ENCODE peak calls at places on chromosomes 6 and 20, in nine cellular contexts. One of them, this sample, is unnamed.
A peak's percentile ranks its signal among the peaks of the same experiment; 100 is the strongest.

GRCh38 chr6:77403424-77403823 is 59.9 kb downstream of the HTR1B start:
- DNase-seq in astrocyte of the spinal cord: no peak
- DNase-seq in effector CD4-positive, alpha-beta T cell: no peak
- DNase-seq in stimulated activated CD4-positive, alpha-beta T cell treated with anti-CD3 and anti-CD28 coated beads, TNF-alpha, amount 100 ng/mL, for 1 hour: no peak
- DNase-seq in H7: no peak
- DNase-seq in lower lobe of right lung: no peak
- DNase-seq in putamen: no peak
- DNase-seq in EL: peak; percentile 71
- DNase-seq in brain microvascular endothelial cell: peak; percentile 65
- DNase-seq in this sample: no peak

GRCh38 chr6:129679758-129680157 is 30.2 kb downstream of the ARHGAP18 start:
- DNase-seq in astrocyte of the spinal cord: no peak
- DNase-seq in effector CD4-positive, alpha-beta T cell: no peak
- DNase-seq in stimulated activated CD4-positive, alpha-beta T cell treated with anti-CD3 and anti-CD28 coated beads, TNF-alpha, amount 100 ng/mL, for 1 hour: no peak
- DNase-seq in H7: no peak
- DNase-seq in lower lobe of right lung: no peak
- DNase-seq in putamen: no peak
- DNase-seq in EL: peak; percentile 59
- DNase-seq in brain microvascular endothelial cell: no peak
- DNase-seq in this sample: no peak

GRCh38 chr6:112279044-112279916 is 24.9 kb upstream of the LAMA4 start:
- DNase-seq in astrocyte of the spinal cord: no peak
- DNase-seq in effector CD4-positive, alpha-beta T cell: no peak
- DNase-seq in stimulated activated CD4-positive, alpha-beta T cell treated with anti-CD3 and anti-CD28 coated beads, TNF-alpha, amount 100 ng/mL, for 1 hour: no peak
- DNase-seq in H7: no peak
- DNase-seq in lower lobe of right lung: no peak
- DNase-seq in putamen: no peak
- DNase-seq in EL: no peak
- DNase-seq in brain microvascular endothelial cell: no peak
- DNase-seq in this sample: no peak

GRCh38 chr20:52012093-52012492 is 179.5 kb downstream of the ZFP64 start:
- DNase-seq in astrocyte of the spinal cord: no peak
- DNase-seq in effector CD4-positive, alpha-beta T cell: no peak
- DNase-seq in stimulated activated CD4-positive, alpha-beta T cell treated with anti-CD3 and anti-CD28 coated beads, TNF-alpha, amount 100 ng/mL, for 1 hour: no peak
- DNase-seq in H7: no peak
- DNase-seq in lower lobe of right lung: no peak
- DNase-seq in putamen: no peak
- DNase-seq in EL: no peak
- DNase-seq in brain microvascular endothelial cell: no peak
- DNase-seq in this sample: no peak

GRCh38 chr20:33522256-33522820 is 32.4 kb downstream of the CBFA2T2 start:
- DNase-seq in astrocyte of the spinal cord: no peak
- DNase-seq in effector CD4-positive, alpha-beta T cell: no peak
- DNase-seq in stimulated activated CD4-positive, alpha-beta T cell treated with anti-CD3 and anti-CD28 coated beads, TNF-alpha, amount 100 ng/mL, for 1 hour: no peak
- DNase-seq in H7: no peak
- DNase-seq in lower lobe of right lung: no peak
- DNase-seq in putamen: no peak
- DNase-seq in EL: no peak
- DNase-seq in brain microvascular endothelial cell: no peak
- DNase-seq in this sample: no peak

GRCh38 chr20:62030834-62031434 is 34.7 kb downstream of the TAF4 start:
- DNase-seq in astrocyte of the spinal cord: no peak
- DNase-seq in effector CD4-positive, alpha-beta T cell: no peak
- DNase-seq in stimulated activated CD4-positive, alpha-beta T cell treated with anti-CD3 and anti-CD28 coated beads, TNF-alpha, amount 100 ng/mL, for 1 hour: no peak
- DNase-seq in H7: no peak
- DNase-seq in lower lobe of right lung: no peak
- DNase-seq in putamen: no peak
- DNase-seq in EL: no peak
- DNase-seq in brain microvascular endothelial cell: no peak
- DNase-seq in this sample: no peak

GRCh38 chr6:66664112-66664511 is 957.1 kb upstream of the EYS start:
- DNase-seq in astrocyte of the spinal cord: no peak
- DNase-seq in effector CD4-positive, alpha-beta T cell: no peak
- DNase-seq in stimulated activated CD4-positive, alpha-beta T cell treated with anti-CD3 and anti-CD28 coated beads, TNF-alpha, amount 100 ng/mL, for 1 hour: no peak
- DNase-seq in H7: no peak
- DNase-seq in lower lobe of right lung: no peak
- DNase-seq in putamen: no peak
- DNase-seq in EL: no peak
- DNase-seq in brain microvascular endothelial cell: no peak
- DNase-seq in this sample: no peak

GRCh38 chr6:91081452-91082067 is 494.7 kb upstream of the MAP3K7 start:
- DNase-seq in astrocyte of the spinal cord: peak; percentile 79
- DNase-seq in effector CD4-positive, alpha-beta T cell: no peak
- DNase-seq in stimulated activated CD4-positive, alpha-beta T cell treated with anti-CD3 and anti-CD28 coated beads, TNF-alpha, amount 100 ng/mL, for 1 hour: no peak
- DNase-seq in H7: peak; percentile 15
- DNase-seq in lower lobe of right lung: no peak
- DNase-seq in putamen: peak; percentile 31
- DNase-seq in EL: peak; percentile 12
- DNase-seq in brain microvascular endothelial cell: peak; percentile 53
- DNase-seq in this sample: no peak

GRCh38 chr20:50913976-50914375 is 17.3 kb downstream of the ADNP start:
- DNase-seq in astrocyte of the spinal cord: peak; percentile 65
- DNase-seq in effector CD4-positive, alpha-beta T cell: no peak
- DNase-seq in stimulated activated CD4-positive, alpha-beta T cell treated with anti-CD3 and anti-CD28 coated beads, TNF-alpha, amount 100 ng/mL, for 1 hour: no peak
- DNase-seq in H7: no peak
- DNase-seq in lower lobe of right lung: no peak
- DNase-seq in putamen: no peak
- DNase-seq in EL: peak; percentile 84
- DNase-seq in brain microvascular endothelial cell: peak; percentile 78
- DNase-seq in this sample: no peak

GRCh38 chr6:45184040-45184439 is 144.1 kb upstream of the RUNX2 start:
- DNase-seq in astrocyte of the spinal cord: no peak
- DNase-seq in effector CD4-positive, alpha-beta T cell: no peak
- DNase-seq in stimulated activated CD4-positive, alpha-beta T cell treated with anti-CD3 and anti-CD28 coated beads, TNF-alpha, amount 100 ng/mL, for 1 hour: no peak
- DNase-seq in H7: no peak
- DNase-seq in lower lobe of right lung: no peak
- DNase-seq in putamen: no peak
- DNase-seq in EL: no peak
- DNase-seq in brain microvascular endothelial cell: no peak
- DNase-seq in this sample: no peak

GRCh38 chr6:161370882-161371281 is 97.0 kb upstream of the AGPAT4 start:
- DNase-seq in astrocyte of the spinal cord: peak; percentile 78
- DNase-seq in effector CD4-positive, alpha-beta T cell: peak; percentile 46
- DNase-seq in stimulated activated CD4-positive, alpha-beta T cell treated with anti-CD3 and anti-CD28 coated beads, TNF-alpha, amount 100 ng/mL, for 1 hour: peak; percentile 42
- DNase-seq in H7: peak; percentile 79
- DNase-seq in lower lobe of right lung: no peak
- DNase-seq in putamen: peak; percentile 56
- DNase-seq in EL: peak; percentile 52
- DNase-seq in brain microvascular endothelial cell: peak; percentile 71
- DNase-seq in this sample: peak; percentile 60

GRCh38 chr6:44567406-44567805 is 179.9 kb downstream of the CDC5L start:
- DNase-seq in astrocyte of the spinal cord: no peak
- DNase-seq in effector CD4-positive, alpha-beta T cell: no peak
- DNase-seq in stimulated activated CD4-positive, alpha-beta T cell treated with anti-CD3 and anti-CD28 coated beads, TNF-alpha, amount 100 ng/mL, for 1 hour: no peak
- DNase-seq in H7: no peak
- DNase-seq in lower lobe of right lung: no peak
- DNase-seq in putamen: no peak
- DNase-seq in EL: no peak
- DNase-seq in brain microvascular endothelial cell: no peak
- DNase-seq in this sample: no peak

GRCh38 chr6:43185391-43185790 is 3.4 kb downstream of the CUL9 start:
- DNase-seq in astrocyte of the spinal cord: no peak
- DNase-seq in effector CD4-positive, alpha-beta T cell: no peak
- DNase-seq in stimulated activated CD4-positive, alpha-beta T cell treated with anti-CD3 and anti-CD28 coated beads, TNF-alpha, amount 100 ng/mL, for 1 hour: no peak
- DNase-seq in H7: no peak
- DNase-seq in lower lobe of right lung: no peak
- DNase-seq in putamen: no peak
- DNase-seq in EL: no peak
- DNase-seq in brain microvascular endothelial cell: no peak
- DNase-seq in this sample: no peak

GRCh38 chr6:149043476-149044130 is 273.9 kb upstream of the TAB2 start:
- DNase-seq in astrocyte of the spinal cord: no peak
- DNase-seq in effector CD4-positive, alpha-beta T cell: no peak
- DNase-seq in stimulated activated CD4-positive, alpha-beta T cell treated with anti-CD3 and anti-CD28 coated beads, TNF-alpha, amount 100 ng/mL, for 1 hour: no peak
- DNase-seq in H7: peak; percentile 62
- DNase-seq in lower lobe of right lung: no peak
- DNase-seq in putamen: no peak
- DNase-seq in EL: peak; percentile 19
- DNase-seq in brain microvascular endothelial cell: peak; percentile 22
- DNase-seq in this sample: no peak

GRCh38 chr6:43308101-43308989 is at the start of gene CRIP3:
- DNase-seq in astrocyte of the spinal cord: no peak
- DNase-seq in effector CD4-positive, alpha-beta T cell: peak; percentile 33
- DNase-seq in stimulated activated CD4-positive, alpha-beta T cell treated with anti-CD3 and anti-CD28 coated beads, TNF-alpha, amount 100 ng/mL, for 1 hour: peak; percentile 27
- DNase-seq in H7: peak; percentile 89
- DNase-seq in lower lobe of right lung: peak; percentile 66
- DNase-seq in putamen: no peak
- DNase-seq in EL: peak; percentile 29
- DNase-seq in brain microvascular endothelial cell: peak; percentile 4
- DNase-seq in this sample: peak; percentile 82

GRCh38 chr20:40565681-40566040 is 123.4 kb downstream of the MAFB start:
- DNase-seq in astrocyte of the spinal cord: no peak
- DNase-seq in effector CD4-positive, alpha-beta T cell: no peak
- DNase-seq in stimulated activated CD4-positive, alpha-beta T cell treated with anti-CD3 and anti-CD28 coated beads, TNF-alpha, amount 100 ng/mL, for 1 hour: no peak
- DNase-seq in H7: peak; percentile 40
- DNase-seq in lower lobe of right lung: no peak
- DNase-seq in putamen: no peak
- DNase-seq in EL: no peak
- DNase-seq in brain microvascular endothelial cell: no peak
- DNase-seq in this sample: no peak

GRCh38 chr6:63440057-63440456 is 120.3 kb upstream of the LGSN start:
- DNase-seq in astrocyte of the spinal cord: no peak
- DNase-seq in effector CD4-positive, alpha-beta T cell: no peak
- DNase-seq in stimulated activated CD4-positive, alpha-beta T cell treated with anti-CD3 and anti-CD28 coated beads, TNF-alpha, amount 100 ng/mL, for 1 hour: no peak
- DNase-seq in H7: peak; percentile 14
- DNase-seq in lower lobe of right lung: no peak
- DNase-seq in putamen: no peak
- DNase-seq in EL: no peak
- DNase-seq in brain microvascular endothelial cell: no peak
- DNase-seq in this sample: no peak